ENCODE peak calls at places on chromosomes 7 and 10, in four cellular contexts. W is K562, M is A549, D is NB4. S is an unnamed sample.

GRCh38 chr7:33750177-33750576 is 155.2 kb upstream of the BMPER start:
- DNase-seq in W (no peak), M (no peak), D (no peak), S (peak)

GRCh38 chr10:103443475-103444185 is 8.5 kb downstream of the CALHM2 start:
- DNase-seq in W (no peak), M (no peak), D (no peak), S (no peak)

GRCh38 chr7:38630720-38631673 is at the start of gene AMPH:
- DNase-seq in W (peak), M (peak), D (no peak), S (no peak)

GRCh38 chr7:117896339-117896738 is 23.1 kb upstream of the CTTNBP2 start:
- DNase-seq in W (no peak), M (no peak), D (no peak), S (no peak)

GRCh38 chr10:77524300-77524711 is 113.3 kb downstream of the KCNMA1 start:
- DNase-seq in W (no peak), M (no peak), D (no peak), S (no peak)

GRCh38 chr7:50358306-50358705 is 53.8 kb downstream of the IKZF1 start:
- DNase-seq in W (no peak), M (no peak), D (no peak), S (no peak)

GRCh38 chr10:14748471-14748870 is 26.2 kb downstream of the FAM107B start:
- DNase-seq in W (no peak), M (peak), D (no peak), S (no peak)

GRCh38 chr7:141402277-141402996 is 148.8 kb upstream of the AGK start:
- DNase-seq in W (no peak), M (no peak), D (no peak), S (no peak)

GRCh38 chr10:100353770-100354485 is 6.9 kb downstream of the SCD start:
- DNase-seq in W (no peak), M (no peak), D (no peak), S (no peak)

GRCh38 chr10:114374141-114374791 is 30.0 kb downstream of the AFAP1L2 start:
- DNase-seq in W (no peak), M (no peak), D (no peak), S (no peak)
- TF ChIP-seq MAX in W (no peak), M (no peak), D (no peak), S (no peak)

GRCh38 chr10:71475243-71475871 is 78.6 kb downstream of the CDH23 start:
- DNase-seq in W (no peak), M (no peak), D (peak), S (no peak)
- TF ChIP-seq MAX in W (peak), M (no peak), D (no peak), S (no peak)

DNA sequence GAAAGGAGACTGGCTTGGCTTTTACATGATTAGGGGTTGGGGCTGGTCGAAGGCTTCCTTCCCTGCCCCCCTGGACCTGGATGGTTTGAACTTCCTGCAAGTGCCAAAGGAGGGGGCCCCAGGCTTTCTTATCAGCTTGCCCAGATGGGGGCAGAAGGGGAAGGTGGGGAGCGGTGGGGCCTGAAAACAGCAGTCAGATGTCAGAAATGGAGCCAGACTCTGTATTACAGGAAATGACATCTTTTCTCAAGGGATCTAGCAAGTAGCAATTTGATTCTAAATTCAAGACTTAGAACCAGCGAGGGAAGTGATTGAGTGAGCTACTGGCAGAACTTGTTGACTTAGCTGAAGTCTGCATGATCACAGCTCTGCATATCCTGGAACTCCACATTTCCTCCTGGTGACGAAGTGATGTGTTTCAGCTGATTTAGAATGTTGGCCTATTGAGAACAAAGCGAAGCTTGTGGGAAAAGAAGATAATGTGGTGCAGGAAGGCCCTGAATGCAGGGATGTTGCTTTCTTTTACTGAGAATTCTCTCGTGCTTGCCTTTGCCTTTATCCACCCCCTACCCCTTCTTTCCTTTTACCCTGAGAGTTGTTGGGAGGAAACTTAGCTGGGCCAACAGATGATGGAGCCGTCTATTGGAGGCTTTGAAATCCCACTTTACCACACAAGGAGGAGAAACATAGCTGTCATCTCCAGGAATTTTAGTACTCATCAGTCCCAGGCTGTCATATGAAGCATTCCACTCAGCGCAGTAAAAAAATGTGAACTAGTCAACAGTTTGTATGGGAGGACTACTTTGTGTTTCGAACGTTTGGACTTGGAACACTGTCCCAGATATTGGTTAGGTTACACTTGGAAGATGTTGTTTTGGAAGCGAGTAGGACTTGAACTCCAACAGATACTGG is 43.2 kb downstream of the CCNY start:
- DNase-seq in W (peak), M (no peak), D (peak), S (peak)
- TF ChIP-seq MAX in W (no peak), M (no peak), D (no peak), S (no peak)

GRCh38 chr7:922334-923107 is 32.0 kb downstream of the ADAP1 start:
- DNase-seq in W (no peak), M (no peak), D (peak), S (no peak)
- TF ChIP-seq MAX in W (no peak), M (no peak), D (peak), S (no peak)